ENCODE peak calls at places on chromosomes 16 and 17, in four cellular contexts. D, Q, Y and N are unnamed samples.

GRCh38 chr16:30069575-30070462 is 4.3 kb downstream of the ALDOA start:
- DNase-seq in D (no peak), Y (no peak), Q (no peak), N (no peak)

GRCh38 chr16:3577302-3577752 is at the start of gene NLRC3:
- DNase-seq in D (no peak), Y (no peak), Q (no peak), N (no peak)

GRCh38 chr17:47172698-47173565 is 16.2 kb downstream of the CDC27 start:
- DNase-seq in Y (no peak), Q (no peak), D (no peak), N (no peak)

GRCh38 chr17:65401581-65401980 is 159.9 kb downstream of the AXIN2 start:
- DNase-seq in D (no peak), Q (no peak), Y (no peak), N (no peak)

GRCh38 chr17:79968116-79968515 is 67.6 kb downstream of the TBC1D16 start:
- DNase-seq in D (no peak), Y (no peak), Q (no peak), N (no peak)

GRCh38 chr17:67477687-67478086 is 100.6 kb downstream of the PITPNC1 start:
- DNase-seq in Q (no peak), Y (peak; percentile 80), D (no peak), N (no peak)

GRCh38 chr17:2362016-2362415 is 24.7 kb downstream of the SGSM2 start:
- DNase-seq in D (no peak), Y (no peak), Q (no peak), N (no peak)

GRCh38 chr16:1093284-1094123 is 2.5 kb downstream of the C1QTNF8 start:
- DNase-seq in D (peak; percentile 62), Q (no peak), Y (no peak), N (no peak)

GRCh38 chr17:5587431-5588032 is 3.2 kb upstream of the NLRP1 start:
- DNase-seq in D (peak; percentile 85), Y (peak; percentile 76), Q (peak; percentile 83), N (peak; percentile 93)

GRCh38 chr17:18921912-18922451 is 30.0 kb upstream of the SLC5A10 start:
- DNase-seq in D (no peak), Y (peak; percentile 68), Q (no peak), N (no peak)

GRCh38 chr16:22861585-22861984 is 47.6 kb downstream of the HS3ST2 start:
- DNase-seq in Q (no peak), Y (no peak), D (no peak), N (no peak)

DNA sequence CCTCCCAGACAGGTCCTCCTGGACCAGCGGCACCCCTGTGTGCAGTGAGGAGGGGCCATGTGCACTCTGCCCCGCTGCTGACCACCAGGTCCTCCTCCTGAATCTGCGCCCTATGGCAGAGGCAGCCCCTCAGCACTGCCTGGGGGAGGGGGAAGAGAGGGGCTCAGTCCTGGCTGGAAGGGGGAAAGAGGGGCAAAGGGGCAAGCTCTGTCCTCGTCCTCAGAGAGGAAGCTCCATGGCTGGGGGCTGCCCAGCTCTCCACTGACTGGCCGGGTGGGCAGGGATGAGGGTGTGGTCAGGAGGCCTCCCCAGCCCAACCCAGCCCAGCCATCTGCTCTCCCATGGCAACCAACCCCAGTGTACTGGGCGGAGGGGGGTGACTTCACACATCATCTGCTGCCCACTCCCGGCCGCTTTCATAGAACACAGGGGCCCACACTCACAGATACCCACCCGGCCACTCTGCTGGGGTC is 5.5 kb upstream of the BCAR1 start:
- DNase-seq in Y (peak; percentile 62), Q (no peak), D (peak; percentile 55), N (no peak)
- H3K4ac ChIP-seq in Y (peak overlapping the region; percentile 57), Q (peak overlapping the region; percentile 96), D (no peak overlapping the region), N (peak overlapping the region; percentile 16)

GRCh38 chr17:82129095-82129494 is 31.1 kb upstream of the FASN start:
- DNase-seq in Q (no peak), D (no peak), Y (no peak), N (no peak)
- H3K27ac ChIP-seq in Q (no peak overlapping the region), D (no peak overlapping the region), Y (no peak overlapping the region), N (no peak overlapping the region)

GRCh38 chr17:56680676-56681075 is 87.2 kb downstream of the NOG start:
- DNase-seq in D (no peak), Q (no peak), Y (no peak), N (no peak)

GRCh38 chr17:56679148-56679766 is 85.8 kb downstream of the NOG start:
- DNase-seq in Y (peak; percentile 56), D (peak; percentile 67), Q (peak; percentile 46), N (peak; percentile 68)

GRCh38 chr17:56679767-56680422 is 86.4 kb downstream of the NOG start:
- DNase-seq in Y (no peak), D (peak; percentile 53), Q (no peak), N (peak; percentile 98)

GRCh38 chr17:56676807-56677206 is 83.3 kb downstream of the NOG start:
- DNase-seq in Y (no peak), Q (no peak), D (no peak), N (no peak)

GRCh38 chr17:56678249-56679144 is 85.0 kb downstream of the NOG start:
- DNase-seq in Y (no peak), Q (peak; percentile 27), D (peak; percentile 61), N (no peak)
- H3K4ac ChIP-seq in Y (peak overlapping the region; percentile 37), Q (no peak overlapping the region), D (no peak overlapping the region), N (peak overlapping the region; percentile 60)

DNA sequence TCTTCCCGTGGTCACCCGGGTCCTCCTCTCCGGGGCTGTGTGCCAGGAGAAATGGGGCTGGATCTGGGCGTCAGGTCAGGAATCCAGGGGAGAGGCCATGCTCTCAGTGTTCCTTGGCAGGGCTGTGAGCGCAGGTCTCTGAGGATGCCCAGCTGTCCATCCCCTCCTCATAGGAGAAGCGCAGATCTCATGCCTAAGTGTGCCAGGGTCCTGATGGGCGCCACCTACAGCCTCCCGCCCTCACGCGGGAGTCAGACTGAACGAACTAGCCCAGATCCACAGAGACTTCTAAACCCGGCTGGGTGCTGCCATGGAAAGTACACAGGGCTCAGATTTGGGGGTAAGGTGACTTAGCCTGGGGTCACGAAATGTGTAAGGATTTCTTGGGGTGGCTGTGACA is 24.3 kb downstream of the MGRN1 start:
- DNase-seq in Q (no peak), Y (no peak), D (no peak), N (no peak)
- H3K27ac ChIP-seq in Q (no peak overlapping the region), Y (no peak overlapping the region), D (no peak overlapping the region), N (no peak overlapping the region)

DNA sequence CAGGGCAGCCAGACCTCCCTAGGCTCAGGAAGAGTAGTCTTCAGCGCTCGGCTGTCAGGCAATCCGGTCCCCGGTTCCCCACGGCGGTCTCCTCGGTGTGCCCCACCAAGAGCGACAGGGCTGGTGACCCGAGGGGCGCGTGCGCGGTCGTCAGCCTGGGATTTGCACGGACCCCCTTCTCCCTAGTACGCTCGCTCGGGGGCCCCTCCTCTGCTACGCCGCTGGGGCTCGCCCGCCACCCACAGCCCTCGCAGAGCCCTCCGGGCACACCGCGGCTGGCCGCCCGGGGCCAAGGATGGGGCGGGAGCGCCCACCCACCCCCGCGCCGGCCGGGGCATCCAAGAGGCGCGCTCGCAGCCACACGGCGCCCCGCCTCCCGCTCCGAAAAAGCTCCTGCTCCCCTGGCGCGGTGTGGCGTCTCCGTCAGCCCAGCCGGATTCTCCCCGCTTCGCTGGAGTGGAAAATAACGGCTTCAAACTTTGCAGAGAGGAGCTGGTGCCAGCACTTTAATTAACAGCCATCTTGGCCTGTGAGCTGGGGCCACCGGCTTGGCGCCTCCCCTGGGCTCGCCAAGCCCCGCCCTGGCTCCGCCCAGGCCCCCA is 2.1 kb upstream of the C1QL1 start:
- DNase-seq in Q (no peak), Y (no peak), D (peak; percentile 49), N (no peak)
- H3K4ac ChIP-seq in Q (no peak overlapping the region), Y (no peak overlapping the region), D (no peak overlapping the region), N (no peak overlapping the region)

GRCh38 chr16:81397058-81397878 is 47.3 kb upstream of the CMIP start:
- DNase-seq in D (no peak), Q (no peak), Y (no peak), N (no peak)
- H3K27ac ChIP-seq in D (no peak overlapping the region), Q (no peak overlapping the region), Y (no peak overlapping the region), N (no peak overlapping the region)

GRCh38 chr17:57861000-57861736 is 11.3 kb upstream of the MRPS23 start:
- DNase-seq in D (peak; percentile 85), Y (peak; percentile 60), Q (no peak), N (no peak)
- H3K4ac ChIP-seq in D (no peak overlapping the region), Y (peak overlapping the region; percentile 79), Q (no peak overlapping the region), N (no peak overlapping the region)

DNA sequence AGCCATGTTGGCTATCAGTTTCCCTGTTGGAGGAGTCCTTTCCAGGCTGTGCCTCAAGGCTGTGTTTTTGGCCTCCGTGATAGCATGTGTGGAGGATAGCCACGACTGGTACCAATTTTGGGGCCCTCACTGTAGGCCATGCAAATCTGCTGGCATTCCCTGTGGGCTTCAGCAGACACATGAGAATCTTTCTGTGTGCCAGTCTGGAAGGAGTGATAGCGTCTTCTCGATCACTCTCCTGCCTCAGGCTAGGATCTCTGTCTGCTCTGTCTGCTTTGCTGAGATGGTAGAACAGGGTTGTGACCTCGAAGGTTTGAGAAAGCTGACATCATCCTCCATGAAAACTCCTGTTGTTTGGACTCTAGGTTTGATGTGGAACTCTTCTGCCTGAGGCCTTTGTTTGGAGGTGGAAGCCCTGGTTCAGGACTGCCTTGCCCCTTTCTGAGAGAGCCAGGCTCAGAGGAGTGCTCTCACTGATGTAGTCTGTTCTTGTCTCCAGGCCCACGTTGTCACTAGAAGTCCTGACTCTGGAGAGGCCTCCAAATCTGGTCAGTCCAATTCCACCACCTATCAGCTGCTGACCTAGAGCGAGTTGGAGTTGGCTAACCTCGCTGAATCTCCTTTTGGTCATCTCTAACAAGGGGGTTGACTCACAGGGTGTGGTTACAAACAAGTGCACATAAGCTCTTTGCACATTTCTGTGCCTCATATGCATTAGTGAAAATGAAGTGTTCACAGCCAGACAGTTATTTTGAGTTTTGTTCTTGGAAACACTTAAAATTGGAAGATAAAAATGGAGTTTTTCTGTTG is 12.1 kb upstream of the EDC4 start:
- DNase-seq in Y (peak; percentile 64), Q (no peak), D (no peak), N (peak; percentile 58)
- H3K27ac ChIP-seq in Y (no peak overlapping the region), Q (no peak overlapping the region), D (no peak overlapping the region), N (peak overlapping the region; percentile 31)